ENCODE peak calls at places on chromosomes 11 and 22, in four cellular contexts. One of them, this sample, is unnamed.

GRCh38 chr11:9003573-9004309 is at the start of gene NRIP3:
- DNase-seq in GM12865: peak
- DNase-seq in CD4-positive, alpha-beta T cell: peak
- DNase-seq in cardiac fibroblast: peak
- DNase-seq in this sample: peak

GRCh38 chr11:100008440-100008839 is 678.6 kb upstream of the ARHGAP42 start:
- DNase-seq in GM12865: no peak
- DNase-seq in CD4-positive, alpha-beta T cell: no peak
- DNase-seq in cardiac fibroblast: no peak
- DNase-seq in this sample: no peak

GRCh38 chr22:36365020-36365411 is 22.8 kb downstream of the MYH9 start:
- DNase-seq in GM12865: peak
- DNase-seq in CD4-positive, alpha-beta T cell: peak
- DNase-seq in cardiac fibroblast: peak
- DNase-seq in this sample: no peak

GRCh38 chr11:47514825-47515647 is 37.9 kb downstream of the CELF1 start:
- DNase-seq in GM12865: peak
- DNase-seq in CD4-positive, alpha-beta T cell: no peak
- DNase-seq in cardiac fibroblast: peak
- DNase-seq in this sample: no peak

GRCh38 chr11:45158891-45159605 is 12.6 kb downstream of the PRDM11 start:
- DNase-seq in GM12865: no peak
- DNase-seq in CD4-positive, alpha-beta T cell: no peak
- DNase-seq in cardiac fibroblast: no peak
- DNase-seq in this sample: no peak

GRCh38 chr11:100810146-100810545 is 123.1 kb downstream of the ARHGAP42 start:
- DNase-seq in GM12865: no peak
- DNase-seq in CD4-positive, alpha-beta T cell: no peak
- DNase-seq in cardiac fibroblast: no peak
- DNase-seq in this sample: no peak

GRCh38 chr11:134074766-134075165 is 5.9 kb downstream of the JAM3 start:
- DNase-seq in GM12865: no peak
- DNase-seq in CD4-positive, alpha-beta T cell: no peak
- DNase-seq in cardiac fibroblast: no peak
- DNase-seq in this sample: no peak

GRCh38 chr11:102202972-102203371 is 92.7 kb downstream of the YAP1 start:
- DNase-seq in GM12865: no peak
- DNase-seq in CD4-positive, alpha-beta T cell: no peak
- DNase-seq in cardiac fibroblast: no peak
- DNase-seq in this sample: no peak

GRCh38 chr11:64088159-64089026 is 52.7 kb downstream of the FLRT1 start:
- DNase-seq in GM12865: no peak
- DNase-seq in CD4-positive, alpha-beta T cell: no peak
- DNase-seq in cardiac fibroblast: no peak
- DNase-seq in this sample: no peak

GRCh38 chr22:32341122-32341740 is 16.4 kb upstream of the RFPL3 start:
- DNase-seq in GM12865: no peak
- DNase-seq in CD4-positive, alpha-beta T cell: no peak
- DNase-seq in cardiac fibroblast: no peak
- DNase-seq in this sample: no peak

DNA sequence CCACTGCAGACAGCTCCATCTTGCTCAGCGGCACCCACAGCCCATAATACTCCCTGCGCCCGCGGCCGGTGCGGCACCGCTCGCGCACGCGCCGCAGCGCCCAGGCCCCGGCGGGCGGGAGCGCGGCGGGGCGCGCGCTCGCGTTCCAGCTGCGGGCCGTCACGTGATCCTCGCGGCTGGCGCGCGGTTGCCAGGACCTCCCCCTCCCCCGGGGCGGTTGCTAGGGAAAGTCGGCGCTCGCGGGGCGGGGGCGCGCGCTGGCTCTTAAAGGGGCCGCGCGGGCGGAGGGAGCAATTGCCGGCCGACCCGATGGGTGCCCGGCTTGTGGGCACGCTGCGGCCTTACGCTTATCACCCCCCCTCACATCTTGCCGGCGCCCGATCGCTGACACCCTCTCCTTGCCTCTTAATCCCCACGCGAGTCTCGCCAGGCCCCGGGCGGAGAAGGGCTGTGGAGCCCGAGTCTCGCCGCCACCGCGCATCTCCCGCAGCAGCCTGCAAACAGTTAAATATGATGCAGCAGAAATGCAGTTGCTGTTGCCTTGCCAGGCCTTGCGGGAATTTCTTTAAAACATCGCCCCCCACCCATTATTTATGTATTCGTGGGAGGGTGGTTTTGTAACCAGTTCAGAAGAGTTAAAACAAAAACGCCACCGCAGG is at the start of gene CBX6:
- DNase-seq in GM12865: peak
- DNase-seq in CD4-positive, alpha-beta T cell: peak
- DNase-seq in cardiac fibroblast: peak
- DNase-seq in this sample: peak
- TF ChIP-seq CTCF in GM12865: no peak
- TF ChIP-seq CTCF in CD4-positive, alpha-beta T cell: no peak
- TF ChIP-seq CTCF in cardiac fibroblast: no peak
- TF ChIP-seq CTCF in this sample: no peak

DNA sequence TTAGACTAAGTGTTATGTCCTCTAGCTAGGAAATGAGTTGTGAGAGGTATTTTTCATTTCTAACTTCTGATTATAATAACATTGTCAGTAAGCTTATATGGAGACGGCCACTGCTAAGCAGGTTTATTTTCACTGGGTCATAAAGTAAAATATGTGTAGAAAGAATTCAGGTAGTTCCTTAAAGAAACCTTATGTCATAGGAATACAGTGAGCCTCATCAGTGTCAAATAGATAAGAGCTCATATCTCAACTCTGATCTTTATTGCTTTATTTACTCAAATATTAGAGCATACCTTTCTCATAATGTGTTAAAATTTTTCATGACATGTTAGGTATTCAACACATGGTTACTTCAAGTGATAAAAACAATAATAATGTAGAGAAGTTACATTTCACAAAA is 182.1 kb downstream of the LUZP2 start:
- DNase-seq in GM12865: no peak
- DNase-seq in CD4-positive, alpha-beta T cell: no peak
- DNase-seq in cardiac fibroblast: no peak
- DNase-seq in this sample: no peak
- TF ChIP-seq CTCF in GM12865: no peak
- TF ChIP-seq CTCF in CD4-positive, alpha-beta T cell: no peak
- TF ChIP-seq CTCF in cardiac fibroblast: no peak
- TF ChIP-seq CTCF in this sample: no peak

GRCh38 chr11:120558754-120559431 is 47.3 kb downstream of the GRIK4 start:
- DNase-seq in GM12865: no peak
- DNase-seq in CD4-positive, alpha-beta T cell: no peak
- DNase-seq in cardiac fibroblast: no peak
- DNase-seq in this sample: no peak

GRCh38 chr11:120555433-120555773 is 43.9 kb downstream of the GRIK4 start:
- DNase-seq in GM12865: no peak
- DNase-seq in CD4-positive, alpha-beta T cell: no peak
- DNase-seq in cardiac fibroblast: no peak
- DNase-seq in this sample: no peak

GRCh38 chr11:120556841-120557240 is 45.3 kb downstream of the GRIK4 start:
- DNase-seq in GM12865: no peak
- DNase-seq in CD4-positive, alpha-beta T cell: no peak
- DNase-seq in cardiac fibroblast: no peak
- DNase-seq in this sample: no peak

GRCh38 chr11:120551191-120551590 is 39.6 kb downstream of the GRIK4 start:
- DNase-seq in GM12865: no peak
- DNase-seq in CD4-positive, alpha-beta T cell: no peak
- DNase-seq in cardiac fibroblast: no peak
- DNase-seq in this sample: no peak

GRCh38 chr11:120554771-120555432 is 43.4 kb downstream of the GRIK4 start:
- DNase-seq in GM12865: peak
- DNase-seq in CD4-positive, alpha-beta T cell: no peak
- DNase-seq in cardiac fibroblast: peak
- DNase-seq in this sample: no peak
- TF ChIP-seq CTCF in GM12865: no peak
- TF ChIP-seq CTCF in CD4-positive, alpha-beta T cell: no peak
- TF ChIP-seq CTCF in cardiac fibroblast: no peak
- TF ChIP-seq CTCF in this sample: no peak

GRCh38 chr11:107549954-107550285 is 15.6 kb downstream of the ALKBH8 start:
- DNase-seq in GM12865: no peak
- DNase-seq in CD4-positive, alpha-beta T cell: no peak
- DNase-seq in cardiac fibroblast: no peak
- DNase-seq in this sample: no peak

GRCh38 chr11:107549253-107549953 is 16.1 kb downstream of the ALKBH8 start:
- DNase-seq in GM12865: peak
- DNase-seq in CD4-positive, alpha-beta T cell: no peak
- DNase-seq in cardiac fibroblast: peak
- DNase-seq in this sample: no peak

GRCh38 chr11:107545101-107545514 is 20.4 kb downstream of the ALKBH8 start:
- DNase-seq in GM12865: peak
- DNase-seq in CD4-positive, alpha-beta T cell: no peak
- DNase-seq in cardiac fibroblast: peak
- DNase-seq in this sample: no peak

DNA sequence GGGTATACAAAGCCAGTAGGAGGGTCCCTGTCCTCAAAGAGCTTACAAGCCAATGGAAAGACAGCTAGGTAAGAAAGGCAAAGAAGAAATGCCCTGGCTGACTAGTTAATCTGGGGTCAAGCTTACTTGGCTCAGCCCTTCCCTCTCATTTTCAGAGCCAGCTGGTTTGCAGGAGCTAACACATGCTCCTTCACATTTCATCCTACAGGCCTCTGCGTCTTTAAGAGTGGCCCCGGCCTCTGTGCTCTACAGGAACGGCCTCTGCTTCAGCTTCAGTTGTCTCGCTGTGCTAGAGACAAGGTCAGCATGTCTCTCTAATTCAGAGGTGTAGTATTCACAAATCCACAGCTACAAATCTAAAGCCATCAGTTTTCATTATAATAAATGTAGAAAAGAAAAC is 15.2 kb downstream of the ALKBH8 start:
- DNase-seq in GM12865: no peak
- DNase-seq in CD4-positive, alpha-beta T cell: no peak
- DNase-seq in cardiac fibroblast: no peak
- DNase-seq in this sample: no peak
- TF ChIP-seq CTCF in GM12865: no peak
- TF ChIP-seq CTCF in CD4-positive, alpha-beta T cell: no peak
- TF ChIP-seq CTCF in cardiac fibroblast: no peak
- TF ChIP-seq CTCF in this sample: no peak

GRCh38 chr11:11167806-11168205 is 185.2 kb downstream of the CSNK2A3 start:
- DNase-seq in GM12865: no peak
- DNase-seq in CD4-positive, alpha-beta T cell: no peak
- DNase-seq in cardiac fibroblast: no peak
- DNase-seq in this sample: no peak

GRCh38 chr11:11163669-11164377 is 189.2 kb downstream of the CSNK2A3 start:
- DNase-seq in GM12865: no peak
- DNase-seq in CD4-positive, alpha-beta T cell: no peak
- DNase-seq in cardiac fibroblast: no peak
- DNase-seq in this sample: no peak

DNA sequence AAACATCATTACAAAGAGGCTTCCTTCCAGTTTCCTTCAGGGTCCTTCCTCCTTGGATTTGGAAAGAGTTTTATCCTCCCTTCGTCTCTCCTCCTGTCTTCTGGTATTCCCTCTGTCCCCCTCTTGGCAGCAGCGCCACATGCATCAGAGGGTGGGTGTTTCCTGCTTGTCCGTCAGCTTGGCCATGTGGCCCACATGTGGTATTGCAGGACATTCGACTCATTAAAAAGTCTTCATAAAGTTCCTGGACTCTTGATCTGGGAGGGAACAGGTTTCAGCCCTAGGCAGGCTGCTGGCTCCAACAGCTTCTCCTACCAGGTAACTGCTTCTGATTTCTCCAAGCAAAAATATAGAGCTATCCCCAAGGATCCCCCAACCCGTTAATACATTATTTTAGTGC is 189.8 kb downstream of the CSNK2A3 start:
- DNase-seq in GM12865: no peak
- DNase-seq in CD4-positive, alpha-beta T cell: no peak
- DNase-seq in cardiac fibroblast: no peak
- DNase-seq in this sample: no peak
- TF ChIP-seq CTCF in GM12865: no peak
- TF ChIP-seq CTCF in CD4-positive, alpha-beta T cell: no peak
- TF ChIP-seq CTCF in cardiac fibroblast: no peak
- TF ChIP-seq CTCF in this sample: peak

GRCh38 chr11:114291847-114292680 is 4.1 kb upstream of the NNMT start:
- DNase-seq in GM12865: no peak
- DNase-seq in CD4-positive, alpha-beta T cell: no peak
- DNase-seq in cardiac fibroblast: peak
- DNase-seq in this sample: no peak
- TF ChIP-seq CTCF in GM12865: no peak
- TF ChIP-seq CTCF in CD4-positive, alpha-beta T cell: no peak
- TF ChIP-seq CTCF in cardiac fibroblast: peak
- TF ChIP-seq CTCF in this sample: no peak